ENCODE peak calls at places on chromosome 2, in nine cellular contexts. P is activated naive CD4-positive, alpha-beta T cell; X is AG08396; F is left cardiac atrium; J is stimulated activated naive CD8-positive, alpha-beta T cell treated with anti-CD3 and anti-CD28 coated beads, Interleukin-15, amount 100 ng/mL, for 72 hours; S is breast epithelium; G is psoas muscle; B is CD8-positive, alpha-beta memory T cell; W is cardiac muscle cell. T is an unnamed sample.

GRCh38 chr2:47230418-47230817 is 75.3 kb upstream of the STPG4 start:
- DNase-seq in S (no peak), G (peak), B (no peak), P (no peak), J (no peak), F (peak), X (no peak), W (peak), T (no peak)

GRCh38 chr2:206836722-206837121 is 71.3 kb downstream of the FASTKD2 start:
- DNase-seq in S (no peak), W (peak), F (no peak), B (no peak), G (no peak), J (no peak), X (no peak), P (no peak), T (no peak)

GRCh38 chr2:240107386-240107785 is 28.7 kb downstream of the COPS9 start:
- DNase-seq in W (no peak), P (no peak), F (no peak), J (no peak), S (peak), B (no peak), G (no peak), X (no peak), T (no peak)

GRCh38 chr2:138949517-138949916 is 169.3 kb upstream of the NXPH2 start:
- DNase-seq in P (no peak), S (no peak), F (no peak), W (no peak), J (no peak), X (no peak), B (no peak), G (no peak), T (no peak)

GRCh38 chr2:57314682-57315081 is 731.9 kb upstream of the VRK2 start:
- DNase-seq in S (no peak), J (no peak), X (no peak), W (no peak), G (no peak), B (no peak), F (no peak), P (no peak), T (no peak)

GRCh38 chr2:97348841-97349240 is 235.9 kb downstream of the ANKRD36 start:
- DNase-seq in W (no peak), B (no peak), J (no peak), S (no peak), P (no peak), F (no peak), X (no peak), G (no peak), T (no peak)

GRCh38 chr2:220493871-220494525 is 866.6 kb downstream of the SLC4A3 start:
- DNase-seq in F (no peak), G (no peak), W (no peak), J (no peak), B (no peak), S (no peak), X (no peak), P (no peak), T (no peak)

GRCh38 chr2:216113572-216113971 is 4.4 kb downstream of the XRCC5 start:
- DNase-seq in S (no peak), J (no peak), X (no peak), P (no peak), F (no peak), G (no peak), B (no peak), W (no peak), T (no peak)

GRCh38 chr2:127293386-127293757 is 572 bp downstream of the ERCC3 start:
- DNase-seq in W (no peak), P (no peak), F (no peak), S (no peak), G (no peak), J (no peak), B (no peak), X (no peak), T (no peak)

GRCh38 chr2:24721470-24721869 is 71.7 kb downstream of the PTRHD1 start:
- DNase-seq in P (no peak), S (no peak), X (peak), G (peak), F (peak), B (no peak), J (peak), W (peak), T (peak)

GRCh38 chr2:54572636-54573531 is 116.8 kb downstream of the SPTBN1 start:
- DNase-seq in X (no peak), G (no peak), F (no peak), W (peak), S (no peak), J (peak), B (peak), P (no peak), T (no peak)

GRCh38 chr2:209602259-209602658 is 169.4 kb upstream of the UNC80 start:
- DNase-seq in P (no peak), B (no peak), S (no peak), X (no peak), W (no peak), G (no peak), J (no peak), F (no peak), T (no peak)

GRCh38 chr2:234764378-234764777 is 187.4 kb upstream of the SH3BP4 start:
- DNase-seq in W (no peak), F (no peak), J (no peak), G (no peak), S (no peak), P (no peak), B (no peak), X (no peak), T (no peak)

GRCh38 chr2:26731714-26732113 is 32.4 kb upstream of the SLC35F6 start:
- DNase-seq in S (no peak), G (no peak), J (no peak), F (no peak), X (no peak), P (no peak), W (no peak), B (no peak), T (no peak)

GRCh38 chr2:20012032-20012281 is 511 bp downstream of the MATN3 start:
- DNase-seq in B (no peak), F (no peak), S (no peak), W (no peak), P (no peak), X (no peak), G (no peak), J (no peak), T (no peak)

GRCh38 chr2:186972281-186972970 is 123.5 kb upstream of the ZSWIM2 start:
- DNase-seq in P (no peak), X (no peak), F (no peak), G (no peak), J (no peak), W (no peak), S (no peak), B (no peak), T (no peak)

GRCh38 chr2:41949091-41949490 is 98.7 kb upstream of the PKDCC start:
- DNase-seq in F (no peak), P (no peak), B (no peak), S (no peak), W (no peak), J (no peak), G (no peak), X (no peak), T (no peak)

T was measured in HFF-Myc.